ENCODE peak calls at places on chromosome 17, in seven cellular contexts. G, U, T, F, O, E and L are unnamed samples.

GRCh38 chr17:50649042-50649908 is 14.6 kb downstream of the ABCC3 start:
- DNase-seq in G (no peak), U (no peak), T (no peak), F (no peak), O (no peak), E (peak), L (peak)

GRCh38 chr17:45334701-45335677 is 18.2 kb upstream of the MAP3K14 start:
- DNase-seq in G (no peak), U (peak), T (no peak), F (no peak), O (no peak), E (no peak), L (no peak)

GRCh38 chr17:73237714-73238113 is 24.0 kb downstream of the CPSF4L start:
- DNase-seq in G (no peak), U (no peak), T (no peak), F (no peak), O (no peak), E (no peak), L (no peak)

GRCh38 chr17:38761612-38762011 is 9.1 kb downstream of the PSMB3 start:
- DNase-seq in G (peak), U (no peak), T (no peak), F (peak), O (peak), E (peak), L (peak)

GRCh38 chr17:78379134-78379497 is 667 bp downstream of the PGS1 start:
- DNase-seq in G (peak), U (no peak), T (no peak), F (peak), O (peak), E (peak), L (peak)

GRCh38 chr17:83177611-83178532 is 98.5 kb downstream of the METRNL start:
- DNase-seq in G (no peak), U (peak), T (no peak), F (no peak), O (no peak), E (no peak), L (no peak)

GRCh38 chr17:27807567-27808470 is 7.5 kb upstream of the NOS2 start:
- DNase-seq in G (no peak), U (peak), T (peak), F (peak), O (no peak), E (no peak), L (peak)

GRCh38 chr17:32659419-32659842 is 172.6 kb downstream of the CDK5R1 start:
- DNase-seq in G (peak), U (peak), T (peak), F (peak), O (peak), E (peak), L (peak)

GRCh38 chr17:66965801-66966528 is 1.5 kb downstream of the CACNG4 start:
- DNase-seq in G (no peak), U (no peak), T (no peak), F (no peak), O (no peak), E (no peak), L (no peak)

GRCh38 chr17:80827646-80828643 is 163.7 kb upstream of the CHMP6 start:
- DNase-seq in G (no peak), U (no peak), T (no peak), F (peak), O (no peak), E (peak), L (no peak)

GRCh38 chr17:4232168-4232813 is 31.5 kb downstream of the ANKFY1 start:
- DNase-seq in G (peak), U (no peak), T (no peak), F (peak), O (peak), E (peak), L (peak)

GRCh38 chr17:20189322-20189721 is 180.2 kb downstream of the SPECC1 start:
- DNase-seq in G (peak), U (peak), T (no peak), F (peak), O (peak), E (peak), L (peak)

GRCh38 chr17:28573521-28573920 is 2.2 kb upstream of the PIGS start:
- DNase-seq in G (no peak), U (no peak), T (no peak), F (no peak), O (no peak), E (no peak), L (no peak)

GRCh38 chr17:51585514-51586104 is 325.3 kb downstream of the UTP18 start:
- DNase-seq in G (peak), U (no peak), T (no peak), F (no peak), O (no peak), E (no peak), L (no peak)

GRCh38 chr17:69500911-69501429 is 86.5 kb downstream of the MAP2K6 start:
- DNase-seq in G (no peak), U (no peak), T (no peak), F (no peak), O (no peak), E (no peak), L (no peak)

GRCh38 chr17:30958187-30958586 is 12.7 kb upstream of the RNF135 start:
- DNase-seq in G (no peak), U (peak), T (no peak), F (no peak), O (no peak), E (no peak), L (peak)

GRCh38 chr17:69417545-69418483 is 3.3 kb downstream of the MAP2K6 start:
- DNase-seq in G (no peak), U (no peak), T (no peak), F (no peak), O (no peak), E (no peak), L (peak)

GRCh38 chr17:66492080-66492479 is 189.7 kb downstream of the PRKCA start:
- DNase-seq in G (no peak), U (no peak), T (no peak), F (no peak), O (no peak), E (no peak), L (no peak)

GRCh38 chr17:31313982-31314787 is at the start of gene EVI2B:
- DNase-seq in G (peak), U (no peak), T (no peak), F (peak), O (peak), E (peak), L (peak)